ENCODE peak calls at places on chromosomes 13 and 19, in six cellular contexts. D is smooth muscle cell of the brain vasculature, R is NCI-H82, C is pons, J is NCI-H1092, Y is esophagus squamous epithelium. P is an unnamed sample.

GRCh38 chr19:6239401-6239844 is 40.4 kb downstream of the MLLT1 start:
- DNase-seq in R (no peak), C (no peak), D (no peak), Y (no peak), J (no peak), P (no peak)

GRCh38 chr19:45097776-45098520 is 5.0 kb downstream of the PPP1R37 start:
- DNase-seq in D (peak; percentile 72), C (peak; percentile 84), Y (no peak), R (no peak), J (no peak), P (no peak)

GRCh38 chr13:108377646-108378206 is 108.2 kb downstream of the TNFSF13B start:
- DNase-seq in C (peak; percentile 4), R (no peak), D (no peak), J (no peak), Y (no peak), P (no peak)

GRCh38 chr13:26760835-26761582 is 423 bp upstream of the GPR12 start:
- DNase-seq in D (no peak), J (no peak), Y (no peak), C (no peak), R (no peak), P (no peak)

GRCh38 chr13:80359459-80360297 is 18.8 kb upstream of the SPRY2 start:
- DNase-seq in D (no peak), R (no peak), C (no peak), J (peak; percentile 63), Y (no peak), P (no peak)

GRCh38 chr13:63425131-63425530 is 2009.5 kb upstream of the PCDH20 start:
- DNase-seq in D (no peak), J (no peak), C (no peak), R (no peak), Y (no peak), P (no peak)

GRCh38 chr13:75371223-75371622 is 110.7 kb downstream of the TBC1D4 start:
- DNase-seq in R (no peak), C (no peak), J (no peak), Y (no peak), D (no peak), P (peak; percentile 50)

GRCh38 chr13:113211774-113212173 is 2.4 kb downstream of the CUL4A start:
- DNase-seq in R (peak; percentile 53), C (no peak), J (no peak), D (no peak), Y (no peak), P (peak; percentile 29)

GRCh38 chr19:18809149-18809978 is 18.3 kb upstream of the COMP start:
- DNase-seq in C (peak; percentile 26), Y (no peak), R (no peak), J (no peak), D (no peak), P (no peak)

GRCh38 chr13:112722433-112723250 is 32.8 kb downstream of the ATP11A start:
- DNase-seq in Y (no peak), R (no peak), J (no peak), C (no peak), D (no peak), P (peak; percentile 25)

GRCh38 chr13:60095300-60095699 is 68.4 kb downstream of the DIAPH3 start:
- DNase-seq in C (no peak), Y (no peak), R (no peak), D (no peak), J (no peak), P (no peak)

GRCh38 chr19:28963481-28964245 is 249.3 kb downstream of the UQCRFS1 start:
- DNase-seq in R (no peak), D (no peak), C (no peak), Y (no peak), J (no peak), P (no peak)

GRCh38 chr19:8639821-8640401 is 9.5 kb downstream of the NFILZ start:
- DNase-seq in R (no peak), C (no peak), Y (no peak), J (no peak), D (peak; percentile 87), P (no peak)

GRCh38 chr13:29422015-29422414 is 173.5 kb downstream of the SLC7A1 start:
- DNase-seq in D (no peak), J (no peak), Y (no peak), R (peak; percentile 35), C (no peak), P (no peak)

GRCh38 chr19:38678891-38679494 is 31.5 kb downstream of the ACTN4 start:
- DNase-seq in R (no peak), C (no peak), D (no peak), Y (no peak), J (no peak), P (no peak)

P was measured in Jurkat, Clone E6-1.